ENCODE peak calls at places on chromosome X, in ten cellular contexts. C, V, M, J, R, B, S, K, Z and O are unnamed samples. For H3K4me1, the result is how much of the 10 kb centered on the place peaks cover.

GRCh38 chrX:39418132-39418935 is 617.1 kb downstream of the MID1IP1 start:
- DNase-seq in C (peak), V (no peak), M (no peak), J (no peak), R (no peak), B (no peak), S (no peak), K (no peak), Z (no peak), O (peak)

GRCh38 chrX:136768469-136769084 is 12.2 kb downstream of the ARHGEF6 start:
- DNase-seq in C (peak), V (peak), M (peak), J (no peak), R (no peak), B (peak), S (peak), K (peak), Z (no peak), O (peak)

GRCh38 chrX:16250296-16250695 is 83.0 kb downstream of the MAGEB17 start:
- DNase-seq in C (no peak), V (no peak), M (peak), J (no peak), R (no peak), B (no peak), S (no peak), K (no peak), Z (no peak), O (no peak)

GRCh38 chrX:54067741-54068140 is 23.5 kb upstream of the PHF8 start:
- DNase-seq in C (no peak), V (no peak), M (no peak), J (no peak), R (no peak), B (no peak), S (no peak), K (no peak), Z (no peak), O (no peak)

GRCh38 chrX:45778621-45779020 is 577.9 kb upstream of the DIPK2B start:
- DNase-seq in C (no peak), V (no peak), M (no peak), J (no peak), R (no peak), B (no peak), S (no peak), K (no peak), Z (no peak), O (no peak)

GRCh38 chrX:134604701-134605271 is 53.5 kb downstream of the PLAC1 start:
- DNase-seq in C (no peak), V (no peak), M (peak), J (peak), R (no peak), B (peak), S (peak), K (peak), Z (no peak), O (peak)

GRCh38 chrX:48083212-48083611 is 11.8 kb upstream of the ZNF630 start:
- DNase-seq in C (peak), V (no peak), M (peak), J (peak), R (no peak), B (no peak), S (peak), K (peak), Z (peak), O (peak)

GRCh38 chrX:8730812-8731578 is 942 bp downstream of the ANOS1 start:
- DNase-seq in C (no peak), V (no peak), M (no peak), J (no peak), R (no peak), B (no peak), S (no peak), K (no peak), Z (no peak), O (peak)

GRCh38 chrX:2928127-2928582 is 984 bp downstream of the ARSD start:
- DNase-seq in C (no peak), V (peak), M (peak), J (peak), R (peak), B (peak), S (peak), K (no peak), Z (peak), O (peak)

GRCh38 chrX:8139713-8140112 is 31.4 kb downstream of the VCX2 start:
- DNase-seq in C (no peak), V (no peak), M (no peak), J (no peak), R (no peak), B (no peak), S (no peak), K (no peak), Z (no peak), O (peak)

GRCh38 chrX:22135994-22136684 is 104.0 kb downstream of the PHEX start:
- DNase-seq in C (peak), V (no peak), M (peak), J (no peak), R (no peak), B (no peak), S (no peak), K (peak), Z (no peak), O (peak)

GRCh38 chrX:22135171-22135711 is 103.1 kb downstream of the PHEX start:
- DNase-seq in C (no peak), V (no peak), M (peak), J (no peak), R (peak), B (no peak), S (no peak), K (no peak), Z (no peak), O (peak)

GRCh38 chrX:22136711-22137110 is 104.6 kb downstream of the PHEX start:
- DNase-seq in C (no peak), V (no peak), M (peak), J (no peak), R (no peak), B (no peak), S (no peak), K (no peak), Z (no peak), O (no peak)

GRCh38 chrX:22128961-22129360 is 96.8 kb downstream of the PHEX start:
- DNase-seq in C (no peak), V (no peak), M (no peak), J (no peak), R (no peak), B (no peak), S (no peak), K (no peak), Z (no peak), O (no peak)

DNA sequence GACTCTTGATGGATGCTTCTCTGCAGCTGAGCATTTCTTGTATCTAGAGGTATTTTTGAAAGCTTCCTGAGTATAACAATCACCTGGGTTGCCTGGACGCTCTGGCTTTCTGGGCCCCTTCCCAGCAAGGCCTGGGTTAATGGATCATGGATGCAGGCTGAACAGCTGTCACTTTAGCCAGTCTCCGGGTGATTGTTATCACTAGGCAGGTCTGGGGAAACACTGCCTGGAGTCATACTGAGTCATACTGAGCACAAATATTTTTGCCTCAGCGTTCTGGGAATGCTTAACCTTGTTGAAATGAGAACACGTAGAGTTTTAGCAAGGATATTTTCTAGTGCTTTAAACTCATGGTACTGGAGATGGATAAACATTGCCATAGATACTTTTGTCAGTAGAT is 102.6 kb downstream of the PHEX start:
- DNase-seq in C (no peak), V (no peak), M (peak), J (no peak), R (no peak), B (no peak), S (no peak), K (no peak), Z (no peak), O (no peak)
- H3K27ac ChIP-seq in C (peak), V (no peak), M (peak), J (no peak), R (peak), B (peak), S (no peak), K (no peak), Z (no peak), O (peak)

GRCh38 chrX:275967-276587 is 5.1 kb upstream of the PLCXD1 start:
- DNase-seq in C (no peak), V (peak), M (peak), J (peak), R (peak), B (peak), S (peak), K (peak), Z (peak), O (peak)
- TF ChIP-seq POLR2A in C (no peak), V (no peak), M (peak), J (peak), R (no peak), B (peak), S (peak), K (peak), Z (peak), O (peak)

GRCh38 chrX:109845996-109846395 is 112.9 kb upstream of the ACSL4 start:
- DNase-seq in C (no peak), V (no peak), M (no peak), J (no peak), R (no peak), B (no peak), S (no peak), K (no peak), Z (no peak), O (no peak)
- H3K4me1 ChIP-seq in C (under half), V (under half), M (under half), J (under half), R (under half), B (under half), S (under half), K (under half), Z (under half), O (under half)

DNA sequence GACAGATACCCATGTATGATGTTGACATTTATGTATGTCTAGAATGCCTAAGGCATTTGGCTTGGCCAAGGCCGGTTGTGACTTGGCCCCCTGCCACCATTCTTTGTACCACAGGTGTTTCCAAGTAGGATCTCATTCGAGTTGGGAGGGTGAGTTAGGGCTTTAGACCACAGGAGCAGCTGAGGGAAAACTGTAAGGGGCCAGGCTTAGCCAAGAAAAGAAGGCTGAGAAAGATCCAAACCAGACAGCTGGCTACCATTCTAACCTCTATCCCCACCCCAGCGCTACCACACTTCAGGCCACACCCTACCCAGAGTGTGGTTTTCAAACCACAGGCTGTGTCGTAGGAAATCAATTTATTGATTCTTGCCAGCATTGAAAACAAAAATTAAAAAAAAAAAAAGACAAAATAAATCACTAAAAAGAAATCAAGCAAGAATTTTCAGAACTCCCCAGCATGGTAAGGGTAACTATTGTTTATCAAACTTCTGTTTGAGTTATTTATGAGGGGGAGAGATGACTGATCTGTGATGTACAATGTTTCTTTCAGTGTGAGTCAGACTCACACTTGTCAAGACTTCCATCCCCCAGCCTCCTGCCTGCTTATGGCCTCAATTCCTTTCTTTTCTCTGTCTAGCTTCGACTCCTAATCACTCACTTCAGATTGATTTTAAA is 9.9 kb downstream of the TMSB4X start:
- DNase-seq in C (peak), V (no peak), M (peak), J (peak), R (peak), B (no peak), S (no peak), K (peak), Z (no peak), O (no peak)
- H3K27ac ChIP-seq in C (peak), V (peak), M (no peak), J (peak), R (peak), B (no peak), S (no peak), K (no peak), Z (no peak), O (no peak)

DNA sequence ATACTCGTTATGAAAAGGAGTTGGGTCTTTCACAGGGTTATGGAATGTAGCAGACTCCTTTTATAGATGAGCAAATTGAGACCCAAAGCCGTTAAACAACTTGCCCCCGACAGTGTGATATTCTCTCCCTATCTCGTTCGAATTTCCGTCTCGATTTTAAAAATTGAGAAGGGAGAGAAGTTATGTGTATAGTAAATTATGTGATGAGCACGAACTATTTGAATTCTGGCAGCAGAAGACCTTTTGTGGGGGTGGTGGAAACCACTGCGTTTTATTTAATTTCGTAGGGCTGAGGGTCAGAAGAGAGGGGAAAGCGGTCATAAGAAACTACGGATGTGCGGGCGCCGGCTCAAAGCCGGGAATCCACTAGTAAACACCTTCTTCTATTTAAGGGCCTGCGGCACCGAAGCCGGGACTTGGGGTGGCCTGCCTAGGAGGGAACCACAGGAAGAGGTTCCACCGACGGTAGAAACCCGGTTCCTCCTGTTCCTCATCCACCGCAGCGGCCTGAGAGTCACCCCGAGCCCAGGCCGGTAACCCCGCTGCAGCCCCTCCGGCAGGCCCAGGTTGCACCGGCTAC is 1.5 kb upstream of the DDX3X start:
- DNase-seq in C (peak), V (no peak), M (peak), J (peak), R (peak), B (peak), S (no peak), K (no peak), Z (no peak), O (peak)
- TF ChIP-seq POLR2A in C (no peak), V (no peak), M (no peak), J (no peak), R (no peak), B (no peak), S (no peak), K (no peak), Z (no peak), O (no peak)

GRCh38 chrX:79161655-79162054 is 17.2 kb downstream of the GPR174 start:
- DNase-seq in C (no peak), V (no peak), M (no peak), J (no peak), R (no peak), B (no peak), S (no peak), K (no peak), Z (no peak), O (no peak)
- H3K4me1 ChIP-seq in C (under half), V (under half), M (under half), J (under half), R (under half), B (under half), S (under half), K (under half), Z (under half), O (under half)